ENCODE peak calls at places on chromosome 22, in seven cellular contexts. P, G, J, I, E, O and Z are unnamed samples.

GRCh38 chr22:47423861-47424820 is 661.7 kb downstream of the TBC1D22A start:
- DNase-seq in P (no peak), G (no peak), J (no peak), I (no peak), E (no peak), O (no peak), Z (no peak)

GRCh38 chr22:17431179-17431578 is 61.9 kb downstream of the CECR2 start:
- DNase-seq in P (no peak), G (no peak), J (no peak), I (no peak), E (no peak), O (no peak), Z (no peak)

GRCh38 chr22:32615874-32616564 is 141.4 kb downstream of the FBXO7 start:
- DNase-seq in P (no peak), G (no peak), J (no peak), I (no peak), E (no peak), O (peak), Z (peak)

GRCh38 chr22:17172172-17172833 is 13.2 kb upstream of the HDHD5 start:
- DNase-seq in P (no peak), G (no peak), J (no peak), I (no peak), E (no peak), O (no peak), Z (peak)

GRCh38 chr22:44859641-44860040 is 107.3 kb downstream of the ARHGAP8 start:
- DNase-seq in P (no peak), G (no peak), J (no peak), I (no peak), E (no peak), O (no peak), Z (no peak)

GRCh38 chr22:48663297-48663696 is 1164.4 kb downstream of the BRD1 start:
- DNase-seq in P (peak), G (peak), J (peak), I (no peak), E (no peak), O (peak), Z (no peak)

GRCh38 chr22:44893731-44894080 is 116.1 kb downstream of the PHF21B start:
- DNase-seq in P (no peak), G (no peak), J (no peak), I (no peak), E (no peak), O (no peak), Z (no peak)

GRCh38 chr22:41074466-41074865 is 17.9 kb upstream of the EP300 start:
- DNase-seq in P (no peak), G (no peak), J (no peak), I (no peak), E (no peak), O (no peak), Z (no peak)

GRCh38 chr22:32354360-32355351 is 3.0 kb upstream of the RFPL3 start:
- DNase-seq in P (no peak), G (peak), J (peak), I (no peak), E (no peak), O (no peak), Z (no peak)

GRCh38 chr22:44309137-44309536 is 3.6 kb downstream of the SHISAL1 start:
- DNase-seq in P (no peak), G (peak), J (no peak), I (no peak), E (no peak), O (no peak), Z (no peak)

GRCh38 chr22:48678171-48679135 is 1149.2 kb downstream of the BRD1 start:
- DNase-seq in P (no peak), G (no peak), J (no peak), I (no peak), E (no peak), O (no peak), Z (no peak)

GRCh38 chr22:17734197-17734596 is 40.1 kb downstream of the BID start:
- DNase-seq in P (no peak), G (no peak), J (no peak), I (peak), E (no peak), O (no peak), Z (no peak)

GRCh38 chr22:29481265-29482000 is 1.4 kb downstream of the NEFH start:
- DNase-seq in P (no peak), G (no peak), J (no peak), I (no peak), E (no peak), O (no peak), Z (peak)

GRCh38 chr22:29483254-29483653 is 3.2 kb downstream of the NEFH start:
- DNase-seq in P (no peak), G (no peak), J (no peak), I (no peak), E (no peak), O (no peak), Z (no peak)

GRCh38 chr22:29480512-29481264 is 670 bp downstream of the NEFH start:
- DNase-seq in P (no peak), G (no peak), J (peak), I (peak), E (no peak), O (no peak), Z (peak)

GRCh38 chr22:29482726-29483125 is 2.7 kb downstream of the NEFH start:
- DNase-seq in P (no peak), G (no peak), J (no peak), I (no peak), E (no peak), O (no peak), Z (no peak)

DNA sequence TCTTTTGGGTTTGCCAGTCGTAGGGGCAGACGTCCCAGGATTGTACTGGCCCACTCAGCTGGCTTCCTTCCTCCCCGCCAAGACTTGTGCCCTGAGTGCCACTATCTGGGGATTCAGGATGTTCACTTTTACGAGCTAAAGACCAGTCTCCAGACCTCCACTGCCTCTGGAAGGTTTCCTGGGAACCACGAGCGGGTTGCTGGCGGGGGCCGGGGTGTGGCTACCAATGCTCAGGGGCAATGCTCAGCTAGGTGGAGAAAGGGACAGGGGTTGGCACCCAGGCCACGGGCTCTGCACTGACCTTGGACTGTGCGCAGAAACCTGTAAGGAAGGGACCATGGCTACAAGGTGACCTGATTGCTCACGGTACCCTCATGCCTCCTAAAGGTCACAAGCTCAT is 2.2 kb downstream of the NEFH start:
- DNase-seq in P (no peak), G (no peak), J (no peak), I (no peak), E (no peak), O (no peak), Z (no peak)
- TF ChIP-seq SP1 in P (no peak), G (no peak), J (no peak), I (no peak), E (no peak), O (no peak), Z (no peak)

DNA sequence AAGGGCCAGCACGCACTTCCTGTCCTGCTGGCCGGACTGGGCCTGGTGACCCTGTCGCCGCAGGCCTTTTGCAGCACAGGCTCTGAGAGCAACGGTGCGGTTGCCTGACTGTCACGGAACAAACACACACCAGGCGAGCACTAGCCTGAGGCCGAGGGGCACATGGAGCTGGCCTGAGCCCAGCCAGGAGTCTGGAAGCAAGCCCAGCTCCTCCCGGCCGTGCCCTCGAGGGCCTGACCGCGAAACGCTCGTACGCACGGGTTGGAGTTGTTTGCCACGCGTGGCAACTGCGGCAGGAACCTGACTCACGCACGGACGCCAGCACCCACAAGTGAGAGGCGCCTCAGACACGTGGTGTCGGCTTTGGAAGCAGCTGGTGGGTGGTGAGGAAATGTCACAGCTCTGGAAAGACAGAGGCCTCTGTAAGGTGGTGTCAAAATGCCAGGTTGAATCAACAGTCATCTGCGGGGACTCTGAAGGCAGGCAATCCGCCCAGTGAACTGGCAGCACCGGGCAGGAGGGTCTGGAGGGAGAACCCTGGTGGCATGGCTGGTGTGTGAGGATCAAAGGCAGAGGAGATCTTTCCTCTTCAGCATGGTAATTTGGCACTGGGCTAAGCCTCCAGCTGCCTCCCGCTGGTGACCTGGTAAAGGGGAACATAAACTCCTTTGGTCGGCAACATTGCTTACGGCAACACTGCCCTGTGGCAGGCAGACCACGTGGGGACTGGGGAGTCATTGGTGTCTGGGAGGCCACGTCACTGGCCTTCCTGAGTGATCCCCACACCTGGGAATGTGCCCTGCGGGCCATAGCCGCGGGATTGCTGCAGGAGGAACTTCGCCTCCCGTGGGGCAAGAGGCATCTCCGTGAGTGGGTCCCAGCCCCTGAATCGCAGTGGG is 15.3 kb upstream of the IL17REL start:
- DNase-seq in P (no peak), G (no peak), J (no peak), I (no peak), E (no peak), O (no peak), Z (no peak)
- TF ChIP-seq SP1 in P (no peak), G (no peak), J (no peak), I (no peak), E (no peak), O (no peak), Z (no peak)

GRCh38 chr22:20388200-20388599 is 5.8 kb upstream of the ZNF74 start:
- DNase-seq in P (no peak), G (no peak), J (peak), I (no peak), E (no peak), O (no peak), Z (no peak)
- TF ChIP-seq SP1 in P (no peak), G (no peak), J (no peak), I (no peak), E (no peak), O (no peak), Z (no peak)

DNA sequence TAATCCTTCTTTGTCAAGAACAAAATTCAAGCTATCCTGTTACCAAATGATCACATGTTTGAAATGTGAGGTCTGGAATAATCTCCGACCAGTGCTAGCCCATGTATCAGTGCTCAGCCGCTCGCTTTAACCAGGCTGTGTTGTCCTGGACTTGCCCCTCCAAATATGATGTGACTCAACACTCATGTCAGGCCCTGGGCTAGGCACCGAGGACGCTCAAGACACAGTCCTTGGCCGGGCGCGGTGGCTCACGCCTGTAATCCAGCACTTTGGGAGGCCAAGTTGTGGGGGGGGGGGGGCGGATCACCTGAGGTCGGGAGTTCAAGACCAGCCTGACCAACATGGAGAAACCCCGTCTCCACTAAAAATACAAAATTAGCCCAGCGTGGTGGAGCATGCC is 54.1 kb upstream of the WNT7B start:
- DNase-seq in P (no peak), G (no peak), J (no peak), I (no peak), E (no peak), O (no peak), Z (peak)
- TF ChIP-seq SP1 in P (no peak), G (no peak), J (no peak), I (no peak), E (no peak), O (no peak), Z (no peak)

GRCh38 chr22:25852223-25852622 is 110.2 kb downstream of the MYO18B start:
- DNase-seq in P (no peak), G (no peak), J (no peak), I (no peak), E (no peak), O (no peak), Z (no peak)

GRCh38 chr22:25853501-25853900 is 111.5 kb downstream of the MYO18B start:
- DNase-seq in P (no peak), G (no peak), J (peak), I (no peak), E (no peak), O (no peak), Z (no peak)

GRCh38 chr22:25849514-25849913 is 107.5 kb downstream of the MYO18B start:
- DNase-seq in P (no peak), G (no peak), J (no peak), I (no peak), E (no peak), O (no peak), Z (no peak)

GRCh38 chr22:25853902-25854301 is 111.9 kb downstream of the MYO18B start:
- DNase-seq in P (peak), G (peak), J (peak), I (no peak), E (no peak), O (peak), Z (no peak)

GRCh38 chr22:25853078-25853477 is 111.1 kb downstream of the MYO18B start:
- DNase-seq in P (no peak), G (no peak), J (peak), I (no peak), E (no peak), O (no peak), Z (no peak)
- TF ChIP-seq SP1 in P (no peak), G (no peak), J (no peak), I (no peak), E (no peak), O (no peak), Z (no peak)

DNA sequence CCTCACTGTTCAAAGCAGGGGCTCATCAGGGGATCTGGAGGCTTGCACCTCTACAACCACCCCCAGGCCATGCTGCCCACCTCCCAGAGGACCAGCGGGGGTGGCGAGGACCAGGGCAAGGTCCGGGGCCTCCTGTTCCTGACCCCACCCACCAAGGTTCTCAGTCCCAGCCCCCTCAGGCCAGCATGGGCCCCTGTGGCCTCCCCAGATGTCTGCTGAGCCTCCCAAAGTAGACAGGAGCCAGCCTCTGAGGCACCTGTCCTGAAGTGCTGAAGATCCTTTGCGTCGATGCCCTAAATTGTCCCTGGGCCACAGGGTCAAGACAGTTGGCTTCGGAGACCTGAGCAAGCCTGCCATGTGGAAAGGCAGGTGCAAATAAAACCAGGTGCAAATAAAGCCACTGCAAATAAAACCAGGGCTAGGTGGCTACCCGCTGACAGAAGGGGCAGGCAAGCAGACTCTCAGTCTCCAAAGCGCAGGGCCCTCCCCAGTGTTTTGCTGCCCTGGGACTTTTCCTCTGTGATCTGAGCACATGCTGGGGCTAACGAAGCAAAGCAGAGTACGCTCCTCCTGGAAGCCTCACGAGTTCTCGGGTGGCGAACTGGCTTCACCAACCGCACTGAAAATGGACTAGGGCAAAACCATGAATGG is 22.4 kb upstream of the ARFGAP3 start:
- DNase-seq in P (no peak), G (no peak), J (no peak), I (no peak), E (no peak), O (no peak), Z (no peak)
- TF ChIP-seq SP1 in P (no peak), G (no peak), J (no peak), I (no peak), E (no peak), O (no peak), Z (no peak)

GRCh38 chr22:38901111-38901641 is 29.2 kb upstream of the CBX6 start:
- DNase-seq in P (no peak), G (no peak), J (no peak), I (no peak), E (no peak), O (no peak), Z (no peak)
- TF ChIP-seq SP1 in P (no peak), G (no peak), J (no peak), I (no peak), E (no peak), O (no peak), Z (no peak)

DNA sequence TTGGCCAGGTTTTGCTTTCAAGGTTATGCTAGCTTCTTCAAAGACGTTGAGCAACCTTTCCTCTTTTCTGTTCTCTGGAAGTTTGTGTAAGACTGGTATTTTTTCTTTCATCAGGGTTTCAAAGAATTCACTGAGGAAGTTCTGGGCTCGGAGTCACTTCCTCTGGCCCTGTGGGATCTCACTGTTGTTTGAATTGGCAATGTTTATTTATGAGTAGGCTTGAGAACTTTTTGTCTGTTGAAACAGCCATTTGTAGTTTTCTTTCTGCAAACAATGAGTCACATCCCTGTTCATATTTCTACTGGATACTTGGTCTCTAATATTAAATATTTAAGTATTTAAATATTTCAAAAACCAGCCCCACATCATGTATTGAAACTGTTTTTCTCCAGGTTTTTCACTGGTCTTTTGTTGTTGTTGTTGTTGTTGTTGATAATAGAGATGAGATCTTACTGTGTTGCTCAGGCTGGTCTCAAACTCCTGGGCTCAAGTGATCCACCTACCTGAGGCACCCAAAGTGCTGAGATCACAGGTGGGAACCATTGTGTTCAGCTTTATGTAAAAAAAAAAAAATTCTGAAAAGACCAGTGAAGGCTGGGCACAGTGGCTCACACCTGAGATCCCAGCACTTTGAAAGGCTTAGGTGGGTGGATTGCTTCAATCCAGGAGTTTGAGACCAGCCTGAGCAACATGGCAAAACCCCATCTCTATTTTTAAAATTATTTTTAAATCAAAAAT is 26.9 kb downstream of the SUSD2 start:
- DNase-seq in P (no peak), G (peak), J (no peak), I (no peak), E (no peak), O (peak), Z (no peak)
- TF ChIP-seq SP1 in P (no peak), G (peak), J (no peak), I (no peak), E (no peak), O (no peak), Z (no peak)

GRCh38 chr22:37843746-37844089 is 416 bp downstream of the ANKRD54 start:
- DNase-seq in P (peak), G (no peak), J (peak), I (no peak), E (no peak), O (no peak), Z (peak)

GRCh38 chr22:37846433-37846832 is 2.3 kb upstream of the ANKRD54 start:
- DNase-seq in P (no peak), G (no peak), J (no peak), I (no peak), E (no peak), O (no peak), Z (no peak)

GRCh38 chr22:37844904-37845334 is 785 bp upstream of the ANKRD54 start:
- DNase-seq in P (no peak), G (no peak), J (no peak), I (no peak), E (no peak), O (no peak), Z (no peak)

DNA sequence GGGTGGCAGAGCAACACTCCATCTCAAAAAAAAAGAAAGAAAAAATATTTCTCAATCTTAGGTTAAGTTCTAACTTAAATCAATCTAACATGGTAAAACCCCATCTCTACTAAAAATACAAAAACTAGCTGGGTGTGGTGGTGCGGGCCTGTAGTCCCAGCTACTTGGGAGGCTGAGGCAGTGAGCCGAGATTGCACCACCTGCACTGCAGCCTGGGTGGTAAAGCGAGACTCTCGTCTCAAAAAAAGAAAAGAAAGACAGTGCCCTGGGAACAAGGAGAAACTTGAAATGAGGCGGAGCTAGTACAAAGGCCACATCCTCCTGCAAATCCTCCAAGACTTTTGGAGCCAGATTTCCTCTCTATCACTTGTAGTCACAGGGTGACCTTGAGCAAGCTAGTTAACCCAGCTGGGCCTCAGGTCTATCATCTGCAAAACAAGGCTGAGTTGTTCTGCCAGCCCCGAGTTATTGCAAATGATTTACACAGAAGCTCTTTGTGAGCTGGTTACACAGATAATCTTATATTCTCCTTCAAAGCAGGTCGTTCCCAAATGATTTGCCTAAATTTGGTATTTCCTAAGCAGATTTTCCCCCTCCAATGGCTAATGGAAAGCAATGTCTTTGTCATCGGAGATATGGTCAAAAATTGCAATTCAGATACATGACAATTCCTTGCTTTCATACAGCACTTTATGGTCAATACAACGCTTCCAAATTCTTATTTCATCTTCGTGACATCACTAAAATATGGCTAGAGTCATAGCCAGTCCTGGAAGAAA is 1.9 kb downstream of the ANKRD54 start:
- DNase-seq in P (no peak), G (no peak), J (no peak), I (no peak), E (no peak), O (peak), Z (no peak)
- TF ChIP-seq SP1 in P (no peak), G (no peak), J (no peak), I (no peak), E (no peak), O (no peak), Z (no peak)

GRCh38 chr22:23065069-23065451 is 5.3 kb upstream of the GNAZ start:
- DNase-seq in P (no peak), G (no peak), J (no peak), I (no peak), E (no peak), O (no peak), Z (peak)

GRCh38 chr22:23067023-23067650 is 3.2 kb upstream of the GNAZ start:
- DNase-seq in P (no peak), G (no peak), J (no peak), I (no peak), E (no peak), O (no peak), Z (peak)

GRCh38 chr22:23064381-23065068 is 5.8 kb upstream of the GNAZ start:
- DNase-seq in P (no peak), G (no peak), J (no peak), I (no peak), E (no peak), O (no peak), Z (peak)

GRCh38 chr22:23066200-23067022 is 3.9 kb upstream of the GNAZ start:
- DNase-seq in P (no peak), G (no peak), J (no peak), I (no peak), E (no peak), O (no peak), Z (peak)

GRCh38 chr22:23065495-23066122 is 4.7 kb upstream of the GNAZ start:
- DNase-seq in P (no peak), G (no peak), J (no peak), I (no peak), E (no peak), O (no peak), Z (peak)
- TF ChIP-seq SP1 in P (no peak), G (no peak), J (no peak), I (no peak), E (no peak), O (no peak), Z (no peak)